ENCODE peak calls at places on chromosome 13, in six cellular contexts. T, L, M, Z, I and J are unnamed samples.

GRCh38 chr13:27793377-27794074 is 1.2 kb downstream of the GSX1 start:
- DNase-seq in I (peak; percentile 59), M (no peak), T (no peak), L (no peak), Z (no peak), J (no peak)

GRCh38 chr13:27542220-27542619 is 78.1 kb downstream of the LNX2 start:
- DNase-seq in Z (no peak), I (no peak), M (no peak), T (no peak), L (no peak), J (no peak)

GRCh38 chr13:79485014-79485441 is 4.1 kb downstream of the NDFIP2 start:
- DNase-seq in L (peak; percentile 93), I (no peak), T (peak; percentile 83), M (no peak), Z (no peak), J (peak; percentile 10)

GRCh38 chr13:37806666-37807065 is 62.9 kb downstream of the TRPC4 start:
- DNase-seq in I (no peak), T (no peak), Z (no peak), M (no peak), L (no peak), J (no peak)

GRCh38 chr13:75458696-75459422 is 23.1 kb downstream of the TBC1D4 start:
- DNase-seq in Z (no peak), I (peak; percentile 59), L (peak; percentile 42), M (peak; percentile 56), T (no peak), J (peak; percentile 12)

GRCh38 chr13:45162821-45163220 is 38.0 kb downstream of the KCTD4 start:
- DNase-seq in M (no peak), I (no peak), Z (no peak), T (peak; percentile 95), L (peak; percentile 85), J (no peak)

GRCh38 chr13:42526276-42526675 is 47.7 kb upstream of the TNFSF11 start:
- DNase-seq in T (no peak), M (no peak), L (no peak), I (no peak), Z (no peak), J (no peak)

GRCh38 chr13:99295488-99296252 is 11.5 kb downstream of the GPR183 start:
- DNase-seq in M (no peak), L (no peak), T (no peak), I (no peak), Z (no peak), J (no peak)

GRCh38 chr13:44015808-44016207 is 136.1 kb downstream of the LACC1 start:
- DNase-seq in M (no peak), I (no peak), L (no peak), T (no peak), Z (no peak), J (no peak)

GRCh38 chr13:53499551-53499950 is 470.9 kb downstream of the OLFM4 start:
- DNase-seq in L (no peak), T (no peak), Z (no peak), M (no peak), I (no peak), J (no peak)

GRCh38 chr13:102236341-102236740 is 165.5 kb downstream of the FGF14 start:
- DNase-seq in I (no peak), M (no peak), Z (no peak), T (no peak), L (no peak), J (no peak)

GRCh38 chr13:108200781-108201398 is 14.4 kb downstream of the LIG4 start:
- DNase-seq in M (no peak), I (no peak), L (peak; percentile 46), Z (no peak), T (peak; percentile 43), J (no peak)

GRCh38 chr13:88434953-88435352 is 763.8 kb downstream of the SLITRK5 start:
- DNase-seq in Z (no peak), L (no peak), I (no peak), M (no peak), T (no peak), J (no peak)

GRCh38 chr13:62879071-62879470 is 1463.4 kb upstream of the PCDH20 start:
- DNase-seq in I (no peak), Z (no peak), M (no peak), T (peak; percentile 77), L (peak; percentile 86), J (no peak)

GRCh38 chr13:30341815-30342570 is 34.6 kb upstream of the KATNAL1 start:
- DNase-seq in M (peak; percentile 81), I (no peak), Z (peak; percentile 83), L (peak; percentile 93), T (peak; percentile 94), J (peak; percentile 45)

GRCh38 chr13:32829676-32830091 is 186.5 kb upstream of the KL start:
- DNase-seq in T (peak; percentile 77), Z (no peak), L (peak; percentile 74), I (peak; percentile 83), M (no peak), J (peak; percentile 7)

GRCh38 chr13:39401091-39401647 is 201.8 kb downstream of the LHFPL6 start:
- DNase-seq in Z (no peak), T (no peak), L (no peak), M (no peak), I (no peak), J (no peak)

GRCh38 chr13:72181661-72182060 is 314.7 kb upstream of the DACH1 start:
- DNase-seq in L (no peak), I (no peak), Z (no peak), M (no peak), T (no peak), J (no peak)

GRCh38 chr13:38409771-38410170 is 60.1 kb downstream of the UFM1 start:
- DNase-seq in L (no peak), Z (no peak), T (no peak), I (no peak), M (no peak), J (peak; percentile 9)

GRCh38 chr13:95150555-95150954 is 150.7 kb downstream of the ABCC4 start:
- DNase-seq in L (no peak), T (no peak), I (no peak), Z (no peak), M (no peak), J (no peak)

GRCh38 chr13:43830481-43830873 is 43.7 kb upstream of the ENOX1 start:
- DNase-seq in Z (no peak), M (no peak), T (peak; percentile 79), I (no peak), L (peak; percentile 87), J (no peak)

GRCh38 chr13:90830782-90831181 is 516.7 kb upstream of the MIR17HG start:
- DNase-seq in M (no peak), T (no peak), I (no peak), Z (no peak), L (no peak), J (no peak)

GRCh38 chr13:20136781-20137703 is 23.8 kb downstream of the GJA3 start:
- DNase-seq in M (peak; percentile 29), L (peak; percentile 21), T (no peak), I (peak; percentile 90), Z (no peak), J (peak; percentile 71)
- TF ChIP-seq CTCF in M (peak; percentile 18), L (peak; percentile 63), T (peak; percentile 23), I (peak; percentile 73), Z (no peak), J (no peak)

GRCh38 chr13:40564342-40564997 is 102.0 kb downstream of the FOXO1 start:
- DNase-seq in T (no peak), I (no peak), M (no peak), L (peak; percentile 53), Z (no peak), J (no peak)
- TF ChIP-seq CTCF in T (no peak), I (peak; percentile 57), M (no peak), L (peak; percentile 60), Z (no peak), J (no peak)

DNA sequence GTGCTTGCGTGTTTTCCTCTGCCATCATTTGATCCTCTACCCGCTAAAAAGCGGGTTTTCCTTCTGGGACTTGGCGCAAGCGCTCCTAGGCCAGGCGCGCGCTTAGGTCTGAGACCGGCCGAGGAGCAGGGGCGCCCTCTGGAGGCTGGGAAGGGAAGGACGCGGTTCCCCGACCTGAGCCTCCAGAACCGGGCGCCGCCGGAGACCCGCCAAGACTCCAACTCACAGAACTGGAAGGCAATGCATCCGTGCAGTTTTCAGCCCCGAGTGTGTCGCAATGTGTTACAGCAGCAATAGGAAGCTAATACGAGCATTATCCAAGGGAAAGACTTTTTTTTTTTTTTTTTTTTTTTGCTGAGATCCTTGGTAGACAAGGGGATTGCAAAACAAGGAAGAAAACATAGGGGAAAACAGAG is 190.9 kb downstream of the COL4A1 start:
- DNase-seq in T (peak; percentile 60), M (peak; percentile 67), Z (peak; percentile 44), L (peak; percentile 68), I (peak; percentile 91), J (peak; percentile 63)
- TF ChIP-seq CTCF in T (peak; percentile 72), M (peak; percentile 70), Z (peak; percentile 56), L (peak; percentile 78), I (peak; percentile 96), J (peak; percentile 43)

GRCh38 chr13:23741879-23742510 is 147.2 kb downstream of the MIPEP start:
- DNase-seq in T (no peak), L (peak; percentile 35), M (no peak), I (peak; percentile 82), Z (no peak), J (peak; percentile 6)
- TF ChIP-seq CTCF in T (peak; percentile 27), L (peak; percentile 67), M (peak; percentile 24), I (peak; percentile 91), Z (peak; percentile 29), J (no peak)

GRCh38 chr13:112874751-112875300 is 94.2 kb upstream of the MCF2L start:
- DNase-seq in Z (no peak), I (peak; percentile 41), M (no peak), L (no peak), T (no peak), J (no peak)
- TF ChIP-seq CTCF in Z (no peak), I (no peak), M (peak; percentile 2), L (no peak), T (no peak), J (no peak)

DNA sequence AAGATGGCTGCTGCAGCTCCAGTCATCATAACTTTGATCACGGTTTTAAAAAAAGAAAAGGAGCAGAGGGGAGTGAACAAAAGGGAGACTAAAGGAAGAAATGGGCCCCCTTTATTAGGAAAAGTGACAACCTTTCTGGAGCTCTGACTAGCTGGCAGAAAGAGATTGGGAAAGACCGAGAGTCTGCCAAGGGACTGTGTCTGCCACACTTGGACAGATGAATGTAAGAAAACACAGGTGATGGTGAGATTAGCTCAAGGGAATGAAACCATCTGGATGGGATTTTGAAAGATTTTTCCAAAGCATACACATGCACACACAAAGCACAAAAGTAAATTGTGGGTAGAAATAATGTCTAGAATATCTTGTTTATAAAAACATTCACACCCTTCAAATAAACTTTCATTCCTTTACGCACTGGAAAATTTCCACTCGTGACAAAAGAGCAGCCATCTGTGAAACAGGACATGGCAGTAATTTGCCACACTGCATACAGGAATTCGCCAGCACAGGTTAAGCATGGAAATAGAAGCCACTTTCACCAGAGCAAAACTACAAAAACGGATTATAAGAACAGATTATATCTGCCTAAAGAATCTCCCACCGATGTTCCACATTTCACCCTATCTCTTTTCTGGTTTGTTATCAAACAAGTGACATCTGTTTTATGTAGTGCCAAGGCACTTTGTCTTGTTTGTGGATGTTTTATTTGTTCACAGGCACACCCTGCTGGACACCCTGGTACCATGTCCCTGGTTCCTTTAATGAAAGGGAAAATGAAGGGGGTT is 819.5 kb downstream of the DIAPH3 start:
- DNase-seq in T (no peak), I (no peak), M (no peak), L (no peak), Z (no peak), J (no peak)
- TF ChIP-seq CTCF in T (no peak), I (peak; percentile 25), M (no peak), L (no peak), Z (no peak), J (no peak)